ENCODE peak calls at places on chromosomes 7 and 10, in ten cellular contexts. G is Kasumi-1; S is stimulated activated CD8-positive, alpha-beta memory T cell treated with anti-CD3 and anti-CD28 coated beads, Interleukin-15, amount 100 ng/mL, for 1 hour; J is psoas muscle; W is WERI-Rb-1; Z is cardiac fibroblast; B is activated T-cell treated with anti-CD3 and anti-CD28 coated beads for 48 hours; H is Daoy; K is ecto neural progenitor cell; X is CD8-positive, alpha-beta T cell. P is an unnamed sample.
A peak's percentile ranks its signal among the peaks of the same experiment; 100 is the strongest.

GRCh38 chr10:100713859-100714565 is 31.4 kb upstream of the PAX2 start:
- DNase-seq in W (no peak), G (no peak), K (no peak), J (no peak), H (no peak), S (no peak), B (no peak), X (no peak), Z (no peak), P (no peak)

GRCh38 chr10:88892223-88892967 is 12.3 kb downstream of the STAMBPL1 start:
- DNase-seq in K (no peak), G (no peak), S (no peak), Z (no peak), X (no peak), B (no peak), W (no peak), H (no peak), J (no peak), P (no peak)

GRCh38 chr7:42511027-42511426 is 274.0 kb upstream of the GLI3 start:
- DNase-seq in G (no peak), Z (no peak), B (no peak), S (no peak), H (no peak), J (no peak), W (no peak), K (no peak), X (no peak), P (no peak)

GRCh38 chr7:91692800-91693199 is 187.7 kb downstream of the MTERF1 start:
- DNase-seq in G (no peak), S (no peak), B (no peak), K (no peak), Z (peak; percentile 61), H (no peak), J (no peak), W (no peak), X (no peak), P (no peak)

GRCh38 chr10:110323503-110323902 is 18.8 kb upstream of the SMNDC1 start:
- DNase-seq in K (no peak), S (no peak), J (no peak), H (peak; percentile 83), X (no peak), W (no peak), B (no peak), G (no peak), Z (peak; percentile 76), P (peak; percentile 87)

GRCh38 chr10:107487284-107487683 is 322.8 kb upstream of the SORCS1 start:
- DNase-seq in Z (no peak), J (no peak), W (no peak), G (no peak), B (no peak), X (no peak), K (no peak), H (no peak), S (no peak), P (no peak)

GRCh38 chr7:38105874-38106483 is 72.1 kb upstream of the STARD3NL start:
- DNase-seq in X (peak; percentile 14), Z (peak; percentile 69), G (peak; percentile 91), W (no peak), B (no peak), S (no peak), K (no peak), J (no peak), H (peak; percentile 37), P (no peak)

GRCh38 chr10:103716206-103717160 is 138.9 kb downstream of the SH3PXD2A start:
- DNase-seq in J (no peak), K (no peak), Z (peak; percentile 32), S (no peak), G (no peak), X (no peak), H (no peak), B (no peak), W (no peak), P (no peak)

GRCh38 chr10:126082067-126082466 is 185.7 kb downstream of the FANK1 start:
- DNase-seq in Z (no peak), K (no peak), H (peak; percentile 29), W (no peak), G (no peak), X (no peak), B (no peak), S (no peak), J (no peak), P (no peak)

GRCh38 chr10:101967713-101968112 is 88.3 kb downstream of the ARMH3 start:
- DNase-seq in G (no peak), B (no peak), W (no peak), K (no peak), H (no peak), S (no peak), Z (no peak), X (no peak), J (no peak), P (no peak)

GRCh38 chr7:92988051-92988450 is 129.7 kb downstream of the SAMD9 start:
- DNase-seq in K (no peak), S (no peak), W (no peak), B (no peak), J (no peak), G (peak; percentile 12), H (peak; percentile 20), Z (peak; percentile 65), X (no peak), P (no peak)

GRCh38 chr7:137944168-137944567 is 57.7 kb downstream of the CREB3L2 start:
- DNase-seq in Z (peak; percentile 50), S (no peak), X (no peak), G (no peak), H (no peak), J (no peak), W (no peak), K (no peak), B (no peak), P (no peak)

GRCh38 chr7:155466814-155467675 is 9.1 kb downstream of the EN2 start:
- DNase-seq in G (no peak), B (peak; percentile 44), S (no peak), X (peak; percentile 27), J (no peak), H (peak; percentile 91), K (peak; percentile 92), W (peak; percentile 62), Z (no peak), P (no peak)

GRCh38 chr10:63549810-63550209 is 28.6 kb downstream of the REEP3 start:
- DNase-seq in X (no peak), J (no peak), H (no peak), G (no peak), S (no peak), B (no peak), K (no peak), Z (no peak), W (no peak), P (no peak)

GRCh38 chr7:129401968-129402860 is 32.0 kb upstream of the STRIP2 start:
- DNase-seq in B (peak; percentile 2), K (no peak), Z (no peak), J (no peak), G (no peak), W (peak; percentile 23), S (no peak), X (no peak), H (peak; percentile 21), P (no peak)

GRCh38 chr10:122295423-122295947 is 24.4 kb downstream of the BTBD16 start:
- DNase-seq in H (no peak), K (no peak), X (no peak), B (no peak), J (no peak), S (no peak), W (no peak), G (no peak), Z (no peak), P (peak; percentile 80)

GRCh38 chr7:15685358-15686181 is 913 bp downstream of the MEOX2 start:
- DNase-seq in B (no peak), W (peak; percentile 35), G (no peak), S (no peak), J (peak; percentile 85), X (no peak), K (peak; percentile 81), H (peak; percentile 6), Z (peak; percentile 84), P (no peak)

GRCh38 chr7:19248681-19249080 is 103.5 kb upstream of the FERD3L start:
- DNase-seq in W (no peak), H (peak; percentile 59), K (no peak), X (no peak), Z (peak; percentile 7), J (no peak), B (no peak), S (no peak), G (no peak), P (no peak)

GRCh38 chr7:40057292-40057691 is 77.1 kb downstream of the MPLKIP start:
- DNase-seq in S (no peak), G (no peak), X (no peak), K (no peak), H (peak; percentile 26), Z (peak; percentile 48), J (no peak), B (no peak), W (no peak), P (no peak)

GRCh38 chr7:24283900-24284698 is at the start of gene NPY:
- DNase-seq in S (no peak), K (peak; percentile 53), X (no peak), Z (no peak), B (peak; percentile 6), J (peak; percentile 48), W (peak; percentile 26), H (peak; percentile 56), G (no peak), P (no peak)

GRCh38 chr7:158885624-158886023 is 29.3 kb downstream of the DYNC2I1 start:
- DNase-seq in H (no peak), W (no peak), S (no peak), J (no peak), K (no peak), X (no peak), Z (peak; percentile 15), B (no peak), G (peak; percentile 82), P (no peak)

GRCh38 chr7:41003031-41003925 is 699.6 kb downstream of the INHBA start:
- DNase-seq in Z (peak; percentile 50), H (peak; percentile 83), G (peak; percentile 62), J (no peak), S (no peak), B (peak; percentile 13), K (peak; percentile 65), W (peak; percentile 53), X (no peak), P (peak; percentile 62)

GRCh38 chr7:155416646-155417380 is 41.1 kb upstream of the EN2 start:
- DNase-seq in Z (no peak), H (no peak), W (no peak), J (no peak), K (no peak), X (no peak), B (no peak), S (no peak), G (no peak), P (no peak)

GRCh38 chr10:68561804-68562649 is 1.9 kb downstream of the TET1 start:
- DNase-seq in W (no peak), J (no peak), G (peak; percentile 78), H (no peak), S (no peak), B (no peak), X (no peak), Z (no peak), K (peak; percentile 66), P (no peak)

GRCh38 chr10:36280396-36280795 is 638.3 kb upstream of the FZD8 start:
- DNase-seq in J (no peak), H (peak; percentile 32), S (no peak), Z (peak; percentile 18), X (no peak), G (no peak), W (no peak), B (no peak), K (no peak), P (no peak)

GRCh38 chr7:73901823-73902597 is 41.1 kb downstream of the TMEM270 start:
- DNase-seq in B (no peak), G (no peak), Z (no peak), K (no peak), S (no peak), H (no peak), J (peak; percentile 42), W (no peak), X (no peak), P (no peak)

GRCh38 chr7:25598765-25599164 is 370.5 kb upstream of the NPVF start:
- DNase-seq in J (no peak), X (no peak), Z (no peak), K (no peak), H (no peak), G (no peak), W (no peak), B (no peak), S (no peak), P (peak; percentile 74)

GRCh38 chr7:18064242-18064838 is 36.7 kb upstream of the PRPS1L1 start:
- DNase-seq in X (no peak), Z (peak; percentile 29), G (peak; percentile 17), W (peak; percentile 24), H (peak; percentile 30), S (no peak), J (no peak), B (no peak), K (peak; percentile 52), P (no peak)

P was measured in esophagus muscularis mucosa.